ENCODE peak calls at places on chromosome 20, in ten cellular contexts. D is T-cell; H is stimulated activated CD4-positive, alpha-beta T cell treated with anti-CD3 and anti-CD28 coated beads, Interleukin-1b, Interleukin-23, amount 100 ng/mL, for 1 hour; E is left ventricle myocardium inferior; L is neural crest cell; G is hepatocyte; S is SW480; W is A172; C is T-helper 1 cell; R is EL. Q is an unnamed sample.

GRCh38 chr20:17227669-17228623 is 1.1 kb downstream of the PCSK2 start:
- DNase-seq in D (no peak), H (no peak), E (no peak), L (peak), G (peak), S (no peak), W (no peak), C (no peak), R (no peak), Q (no peak)

GRCh38 chr20:59150821-59151251 is 12.8 kb upstream of the ZNF831 start:
- DNase-seq in D (no peak), H (no peak), E (no peak), L (no peak), G (no peak), S (no peak), W (no peak), C (no peak), R (no peak), Q (no peak)

GRCh38 chr20:53901064-53901463 is 169.3 kb downstream of the BCAS1 start:
- DNase-seq in D (no peak), H (no peak), E (no peak), L (no peak), G (peak), S (no peak), W (peak), C (no peak), R (peak), Q (no peak)

GRCh38 chr20:32743237-32744112 is at the start of gene COMMD7:
- DNase-seq in D (peak), H (peak), E (peak), L (peak), G (peak), S (peak), W (peak), C (peak), R (peak), Q (peak)

GRCh38 chr20:14191559-14191958 is 145.9 kb downstream of the FLRT3 start:
- DNase-seq in D (no peak), H (no peak), E (no peak), L (no peak), G (no peak), S (no peak), W (no peak), C (no peak), R (no peak), Q (no peak)

GRCh38 chr20:63074631-63075030 is 67.9 kb upstream of the BHLHE23 start:
- DNase-seq in D (no peak), H (no peak), E (no peak), L (no peak), G (no peak), S (no peak), W (no peak), C (no peak), R (no peak), Q (no peak)

GRCh38 chr20:59783020-59784010 is 150.1 kb downstream of the SYCP2 start:
- DNase-seq in D (no peak), H (no peak), E (peak), L (peak), G (peak), S (peak), W (peak), C (peak), R (peak), Q (no peak)

GRCh38 chr20:39638671-39639070 is 676.5 kb downstream of the DHX35 start:
- DNase-seq in D (no peak), H (no peak), E (no peak), L (no peak), G (no peak), S (no peak), W (no peak), C (no peak), R (no peak), Q (no peak)

GRCh38 chr20:8515810-8516435 is 383.9 kb downstream of the PLCB1 start:
- DNase-seq in D (no peak), H (no peak), E (no peak), L (no peak), G (no peak), S (no peak), W (no peak), C (no peak), R (no peak), Q (no peak)

GRCh38 chr20:46715292-46715756 is 5.9 kb downstream of the SLC2A10 start:
- DNase-seq in D (no peak), H (no peak), E (no peak), L (no peak), G (peak), S (peak), W (peak), C (no peak), R (peak), Q (no peak)

GRCh38 chr20:39282619-39283092 is 320.5 kb downstream of the DHX35 start:
- DNase-seq in D (no peak), H (no peak), E (no peak), L (no peak), G (no peak), S (no peak), W (peak), C (no peak), R (no peak), Q (no peak)

GRCh38 chr20:57656821-57657536 is 36.8 kb upstream of the ZBP1 start:
- DNase-seq in D (peak), H (no peak), E (peak), L (no peak), G (no peak), S (no peak), W (no peak), C (no peak), R (no peak), Q (no peak)

GRCh38 chr20:39910536-39910935 is 778.5 kb downstream of the MAFB start:
- DNase-seq in D (no peak), H (no peak), E (peak), L (no peak), G (no peak), S (no peak), W (no peak), C (no peak), R (no peak), Q (no peak)

GRCh38 chr20:44640522-44640921 is 11.0 kb downstream of the ADA start:
- DNase-seq in D (no peak), H (no peak), E (no peak), L (no peak), G (no peak), S (no peak), W (no peak), C (no peak), R (no peak), Q (no peak)

GRCh38 chr20:53454675-53455276 is 138.9 kb downstream of the ZNF217 start:
- DNase-seq in D (no peak), H (no peak), E (no peak), L (no peak), G (no peak), S (no peak), W (no peak), C (no peak), R (no peak), Q (no peak)

GRCh38 chr20:61126369-61127195 is 125.5 kb upstream of the CDH4 start:
- DNase-seq in D (no peak), H (no peak), E (no peak), L (no peak), G (no peak), S (no peak), W (no peak), C (no peak), R (no peak), Q (no peak)

GRCh38 chr20:37914672-37915433 is 11.9 kb downstream of the VSTM2L start:
- DNase-seq in D (peak), H (no peak), E (no peak), L (peak), G (peak), S (no peak), W (no peak), C (peak), R (no peak), Q (no peak)

GRCh38 chr20:34215711-34216381 is 25.4 kb upstream of the ASIP start:
- DNase-seq in D (peak), H (peak), E (peak), L (peak), G (peak), S (peak), W (peak), C (peak), R (peak), Q (no peak)

GRCh38 chr20:2261105-2261504 is 34.7 kb upstream of the TGM3 start:
- DNase-seq in D (no peak), H (no peak), E (no peak), L (no peak), G (no peak), S (peak), W (peak), C (no peak), R (no peak), Q (no peak)

GRCh38 chr20:63775096-63775978 is 35.8 kb downstream of the SLC2A4RG start:
- DNase-seq in D (no peak), H (no peak), E (no peak), L (peak), G (peak), S (no peak), W (no peak), C (no peak), R (peak), Q (no peak)

GRCh38 chr20:17646901-17647301 is 35.1 kb downstream of the RRBP1 start:
- DNase-seq in D (no peak), H (no peak), E (no peak), L (no peak), G (no peak), S (no peak), W (no peak), C (no peak), R (no peak), Q (no peak)

GRCh38 chr20:36355469-36356171 is 49.5 kb downstream of the DLGAP4 start:
- DNase-seq in D (no peak), H (no peak), E (no peak), L (no peak), G (no peak), S (no peak), W (peak), C (no peak), R (no peak), Q (no peak)

GRCh38 chr20:10622657-10623418 is 51.0 kb downstream of the JAG1 start:
- DNase-seq in D (no peak), H (no peak), E (peak), L (no peak), G (no peak), S (no peak), W (peak), C (no peak), R (peak), Q (no peak)

GRCh38 chr20:4455996-4456395 is 265.7 kb upstream of the PRND start:
- DNase-seq in D (no peak), H (no peak), E (no peak), L (no peak), G (no peak), S (no peak), W (no peak), C (no peak), R (no peak), Q (no peak)

Q was measured in effector memory CD4-positive, alpha-beta T cell.